ENCODE peak calls at places on chromosome 9, in eight cellular contexts. One of them, this sample, is unnamed.

GRCh38 chr9:110180713-110181434 is 27.1 kb downstream of the C9orf152 start:
- DNase-seq in mucosa of descending colon: peak
- DNase-seq in brain microvascular endothelial cell: peak
- DNase-seq in transverse colon: no peak
- DNase-seq in epithelial cell of proximal tubule: peak
- DNase-seq in endothelial cell of umbilical vein: peak
- DNase-seq in AG04449: peak
- DNase-seq in breast epithelium: no peak
- DNase-seq in this sample: peak

GRCh38 chr9:32864926-32865325 is 81.6 kb downstream of the TMEM215 start:
- DNase-seq in mucosa of descending colon: no peak
- DNase-seq in brain microvascular endothelial cell: no peak
- DNase-seq in transverse colon: no peak
- DNase-seq in epithelial cell of proximal tubule: no peak
- DNase-seq in endothelial cell of umbilical vein: no peak
- DNase-seq in AG04449: no peak
- DNase-seq in breast epithelium: no peak
- DNase-seq in this sample: no peak

GRCh38 chr9:134025606-134026541 is 593 bp downstream of the BRD3OS start:
- DNase-seq in mucosa of descending colon: peak
- DNase-seq in brain microvascular endothelial cell: peak
- DNase-seq in transverse colon: peak
- DNase-seq in epithelial cell of proximal tubule: no peak
- DNase-seq in endothelial cell of umbilical vein: peak
- DNase-seq in AG04449: no peak
- DNase-seq in breast epithelium: peak
- DNase-seq in this sample: peak

GRCh38 chr9:113564804-113565237 is 101.3 kb downstream of the RGS3 start:
- DNase-seq in mucosa of descending colon: peak
- DNase-seq in brain microvascular endothelial cell: peak
- DNase-seq in transverse colon: peak
- DNase-seq in epithelial cell of proximal tubule: no peak
- DNase-seq in endothelial cell of umbilical vein: no peak
- DNase-seq in AG04449: no peak
- DNase-seq in breast epithelium: peak
- DNase-seq in this sample: peak

GRCh38 chr9:127753556-127753955 is 18.5 kb upstream of the TOR2A start:
- DNase-seq in mucosa of descending colon: no peak
- DNase-seq in brain microvascular endothelial cell: no peak
- DNase-seq in transverse colon: no peak
- DNase-seq in epithelial cell of proximal tubule: no peak
- DNase-seq in endothelial cell of umbilical vein: no peak
- DNase-seq in AG04449: no peak
- DNase-seq in breast epithelium: no peak
- DNase-seq in this sample: no peak

GRCh38 chr9:14043491-14043890 is 270.4 kb downstream of the NFIB start:
- DNase-seq in mucosa of descending colon: no peak
- DNase-seq in brain microvascular endothelial cell: no peak
- DNase-seq in transverse colon: no peak
- DNase-seq in epithelial cell of proximal tubule: no peak
- DNase-seq in endothelial cell of umbilical vein: no peak
- DNase-seq in AG04449: no peak
- DNase-seq in breast epithelium: no peak
- DNase-seq in this sample: peak

GRCh38 chr9:95552814-95553546 is 36.2 kb upstream of the PTCH1 start:
- DNase-seq in mucosa of descending colon: no peak
- DNase-seq in brain microvascular endothelial cell: no peak
- DNase-seq in transverse colon: no peak
- DNase-seq in epithelial cell of proximal tubule: no peak
- DNase-seq in endothelial cell of umbilical vein: peak
- DNase-seq in AG04449: no peak
- DNase-seq in breast epithelium: no peak
- DNase-seq in this sample: peak

GRCh38 chr9:14311940-14312572 is 1.9 kb downstream of the NFIB start:
- DNase-seq in mucosa of descending colon: no peak
- DNase-seq in brain microvascular endothelial cell: no peak
- DNase-seq in transverse colon: no peak
- DNase-seq in epithelial cell of proximal tubule: no peak
- DNase-seq in endothelial cell of umbilical vein: peak
- DNase-seq in AG04449: no peak
- DNase-seq in breast epithelium: no peak
- DNase-seq in this sample: no peak

GRCh38 chr9:89359636-89360315 is 41.5 kb downstream of the SECISBP2 start:
- DNase-seq in mucosa of descending colon: no peak
- DNase-seq in brain microvascular endothelial cell: no peak
- DNase-seq in transverse colon: no peak
- DNase-seq in epithelial cell of proximal tubule: no peak
- DNase-seq in endothelial cell of umbilical vein: peak
- DNase-seq in AG04449: no peak
- DNase-seq in breast epithelium: no peak
- DNase-seq in this sample: no peak

GRCh38 chr9:16282216-16282615 is 588.3 kb downstream of the BNC2 start:
- DNase-seq in mucosa of descending colon: no peak
- DNase-seq in brain microvascular endothelial cell: no peak
- DNase-seq in transverse colon: no peak
- DNase-seq in epithelial cell of proximal tubule: no peak
- DNase-seq in endothelial cell of umbilical vein: no peak
- DNase-seq in AG04449: peak
- DNase-seq in breast epithelium: no peak
- DNase-seq in this sample: peak

GRCh38 chr9:134167530-134167931 is 3.2 kb upstream of the RNU6ATAC start:
- DNase-seq in mucosa of descending colon: no peak
- DNase-seq in brain microvascular endothelial cell: no peak
- DNase-seq in transverse colon: no peak
- DNase-seq in epithelial cell of proximal tubule: no peak
- DNase-seq in endothelial cell of umbilical vein: no peak
- DNase-seq in AG04449: peak
- DNase-seq in breast epithelium: no peak
- DNase-seq in this sample: peak

GRCh38 chr9:15332939-15333338 is 25.9 kb upstream of the TTC39B start:
- DNase-seq in mucosa of descending colon: peak
- DNase-seq in brain microvascular endothelial cell: no peak
- DNase-seq in transverse colon: no peak
- DNase-seq in epithelial cell of proximal tubule: no peak
- DNase-seq in endothelial cell of umbilical vein: no peak
- DNase-seq in AG04449: no peak
- DNase-seq in breast epithelium: no peak
- DNase-seq in this sample: no peak

GRCh38 chr9:133226219-133227171 is 17.4 kb upstream of the OBP2B start:
- DNase-seq in mucosa of descending colon: no peak
- DNase-seq in brain microvascular endothelial cell: no peak
- DNase-seq in transverse colon: no peak
- DNase-seq in epithelial cell of proximal tubule: no peak
- DNase-seq in endothelial cell of umbilical vein: no peak
- DNase-seq in AG04449: no peak
- DNase-seq in breast epithelium: peak
- DNase-seq in this sample: no peak

GRCh38 chr9:114460513-114461225 is 44.6 kb downstream of the WHRN start:
- DNase-seq in mucosa of descending colon: no peak
- DNase-seq in brain microvascular endothelial cell: no peak
- DNase-seq in transverse colon: no peak
- DNase-seq in epithelial cell of proximal tubule: no peak
- DNase-seq in endothelial cell of umbilical vein: no peak
- DNase-seq in AG04449: no peak
- DNase-seq in breast epithelium: no peak
- DNase-seq in this sample: no peak

GRCh38 chr9:80664327-80665210 is 1024.8 kb downstream of the TLE1 start:
- DNase-seq in mucosa of descending colon: no peak
- DNase-seq in brain microvascular endothelial cell: no peak
- DNase-seq in transverse colon: no peak
- DNase-seq in epithelial cell of proximal tubule: no peak
- DNase-seq in endothelial cell of umbilical vein: no peak
- DNase-seq in AG04449: no peak
- DNase-seq in breast epithelium: no peak
- DNase-seq in this sample: peak

DNA sequence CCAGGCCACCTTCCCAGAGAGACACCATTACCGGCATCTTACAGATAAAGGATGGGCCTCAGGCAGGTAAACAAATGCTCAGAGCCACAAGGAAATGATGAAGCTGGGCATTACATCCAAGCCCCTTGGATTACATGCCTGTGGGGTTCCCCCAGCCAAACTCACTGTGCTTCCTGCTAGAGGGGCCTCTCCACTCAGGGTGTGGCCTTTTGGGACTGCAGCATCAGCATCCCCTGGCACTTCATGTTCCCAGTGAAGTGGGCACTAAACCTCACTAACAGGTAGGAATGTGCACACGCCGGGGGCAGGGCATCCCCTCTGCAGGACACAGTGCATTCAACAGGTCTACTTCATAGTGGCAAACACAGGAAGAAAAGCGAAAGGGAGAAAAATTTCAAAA is 125.9 kb downstream of the ROR2 start:
- DNase-seq in mucosa of descending colon: no peak
- DNase-seq in brain microvascular endothelial cell: no peak
- DNase-seq in transverse colon: no peak
- DNase-seq in epithelial cell of proximal tubule: no peak
- DNase-seq in endothelial cell of umbilical vein: no peak
- DNase-seq in AG04449: no peak
- DNase-seq in breast epithelium: no peak
- DNase-seq in this sample: no peak
- H3K4me3 ChIP-seq in mucosa of descending colon: no peak
- H3K4me3 ChIP-seq in brain microvascular endothelial cell: no peak
- H3K4me3 ChIP-seq in transverse colon: no peak
- H3K4me3 ChIP-seq in epithelial cell of proximal tubule: no peak
- H3K4me3 ChIP-seq in endothelial cell of umbilical vein: no peak
- H3K4me3 ChIP-seq in AG04449: no peak
- H3K4me3 ChIP-seq in breast epithelium: no peak
- H3K4me3 ChIP-seq in this sample: no peak

GRCh38 chr9:71270554-71270953 is 149.1 kb upstream of the TRPM3 start:
- DNase-seq in mucosa of descending colon: no peak
- DNase-seq in brain microvascular endothelial cell: no peak
- DNase-seq in transverse colon: no peak
- DNase-seq in epithelial cell of proximal tubule: no peak
- DNase-seq in endothelial cell of umbilical vein: no peak
- DNase-seq in AG04449: no peak
- DNase-seq in breast epithelium: no peak
- DNase-seq in this sample: no peak

GRCh38 chr9:71269859-71270258 is 148.4 kb upstream of the TRPM3 start:
- DNase-seq in mucosa of descending colon: no peak
- DNase-seq in brain microvascular endothelial cell: no peak
- DNase-seq in transverse colon: no peak
- DNase-seq in epithelial cell of proximal tubule: no peak
- DNase-seq in endothelial cell of umbilical vein: no peak
- DNase-seq in AG04449: no peak
- DNase-seq in breast epithelium: no peak
- DNase-seq in this sample: no peak

GRCh38 chr9:71268871-71269640 is 147.6 kb upstream of the TRPM3 start:
- DNase-seq in mucosa of descending colon: no peak
- DNase-seq in brain microvascular endothelial cell: no peak
- DNase-seq in transverse colon: no peak
- DNase-seq in epithelial cell of proximal tubule: peak
- DNase-seq in endothelial cell of umbilical vein: no peak
- DNase-seq in AG04449: no peak
- DNase-seq in breast epithelium: no peak
- DNase-seq in this sample: no peak

GRCh38 chr9:71271602-71272001 is 150.2 kb upstream of the TRPM3 start:
- DNase-seq in mucosa of descending colon: no peak
- DNase-seq in brain microvascular endothelial cell: no peak
- DNase-seq in transverse colon: no peak
- DNase-seq in epithelial cell of proximal tubule: no peak
- DNase-seq in endothelial cell of umbilical vein: no peak
- DNase-seq in AG04449: no peak
- DNase-seq in breast epithelium: no peak
- DNase-seq in this sample: no peak

GRCh38 chr9:71273613-71274012 is 152.2 kb upstream of the TRPM3 start:
- DNase-seq in mucosa of descending colon: no peak
- DNase-seq in brain microvascular endothelial cell: no peak
- DNase-seq in transverse colon: no peak
- DNase-seq in epithelial cell of proximal tubule: no peak
- DNase-seq in endothelial cell of umbilical vein: no peak
- DNase-seq in AG04449: no peak
- DNase-seq in breast epithelium: no peak
- DNase-seq in this sample: no peak
- TF ChIP-seq CTCF in mucosa of descending colon: no peak
- TF ChIP-seq CTCF in brain microvascular endothelial cell: no peak
- TF ChIP-seq CTCF in transverse colon: no peak
- TF ChIP-seq CTCF in epithelial cell of proximal tubule: no peak
- TF ChIP-seq CTCF in endothelial cell of umbilical vein: no peak
- TF ChIP-seq CTCF in AG04449: no peak
- TF ChIP-seq CTCF in breast epithelium: no peak
- TF ChIP-seq CTCF in this sample: no peak

DNA sequence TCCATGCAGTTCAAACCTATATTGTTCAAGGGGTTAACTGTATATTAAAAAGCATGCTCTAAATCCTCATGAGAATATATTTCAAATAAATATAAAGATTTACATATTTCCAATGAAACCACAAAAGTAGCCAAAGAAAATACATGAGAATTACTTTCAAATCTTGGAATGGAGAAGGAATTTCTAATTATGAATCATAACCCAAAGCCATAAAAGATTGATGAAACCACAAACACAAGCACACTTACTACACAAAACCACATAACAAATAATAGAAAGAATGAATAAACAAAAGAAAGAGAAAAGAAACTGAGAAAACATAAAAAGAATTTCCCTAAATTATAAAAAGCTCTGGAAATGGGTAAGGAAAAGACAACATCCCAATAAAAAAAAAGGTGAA is 16.0 kb downstream of the ERP44 start:
- DNase-seq in mucosa of descending colon: no peak
- DNase-seq in brain microvascular endothelial cell: no peak
- DNase-seq in transverse colon: no peak
- DNase-seq in epithelial cell of proximal tubule: no peak
- DNase-seq in endothelial cell of umbilical vein: no peak
- DNase-seq in AG04449: peak
- DNase-seq in breast epithelium: no peak
- DNase-seq in this sample: peak
- H3K4me3 ChIP-seq in mucosa of descending colon: no peak
- H3K4me3 ChIP-seq in brain microvascular endothelial cell: no peak
- H3K4me3 ChIP-seq in transverse colon: no peak
- H3K4me3 ChIP-seq in epithelial cell of proximal tubule: no peak
- H3K4me3 ChIP-seq in endothelial cell of umbilical vein: no peak
- H3K4me3 ChIP-seq in AG04449: no peak
- H3K4me3 ChIP-seq in breast epithelium: no peak
- H3K4me3 ChIP-seq in this sample: no peak

GRCh38 chr9:98208635-98209034 is 16.2 kb upstream of the CORO2A start:
- DNase-seq in mucosa of descending colon: no peak
- DNase-seq in brain microvascular endothelial cell: no peak
- DNase-seq in transverse colon: no peak
- DNase-seq in epithelial cell of proximal tubule: no peak
- DNase-seq in endothelial cell of umbilical vein: no peak
- DNase-seq in AG04449: no peak
- DNase-seq in breast epithelium: no peak
- DNase-seq in this sample: no peak

GRCh38 chr9:98210435-98210834 is 18.0 kb upstream of the CORO2A start:
- DNase-seq in mucosa of descending colon: no peak
- DNase-seq in brain microvascular endothelial cell: no peak
- DNase-seq in transverse colon: no peak
- DNase-seq in epithelial cell of proximal tubule: no peak
- DNase-seq in endothelial cell of umbilical vein: no peak
- DNase-seq in AG04449: no peak
- DNase-seq in breast epithelium: no peak
- DNase-seq in this sample: no peak

GRCh38 chr9:98209530-98209929 is 17.1 kb upstream of the CORO2A start:
- DNase-seq in mucosa of descending colon: no peak
- DNase-seq in brain microvascular endothelial cell: no peak
- DNase-seq in transverse colon: no peak
- DNase-seq in epithelial cell of proximal tubule: no peak
- DNase-seq in endothelial cell of umbilical vein: no peak
- DNase-seq in AG04449: no peak
- DNase-seq in breast epithelium: no peak
- DNase-seq in this sample: no peak

GRCh38 chr9:98206754-98207153 is 14.3 kb upstream of the CORO2A start:
- DNase-seq in mucosa of descending colon: no peak
- DNase-seq in brain microvascular endothelial cell: no peak
- DNase-seq in transverse colon: no peak
- DNase-seq in epithelial cell of proximal tubule: no peak
- DNase-seq in endothelial cell of umbilical vein: no peak
- DNase-seq in AG04449: no peak
- DNase-seq in breast epithelium: no peak
- DNase-seq in this sample: no peak

GRCh38 chr9:98207606-98208005 is 15.2 kb upstream of the CORO2A start:
- DNase-seq in mucosa of descending colon: no peak
- DNase-seq in brain microvascular endothelial cell: no peak
- DNase-seq in transverse colon: no peak
- DNase-seq in epithelial cell of proximal tubule: no peak
- DNase-seq in endothelial cell of umbilical vein: no peak
- DNase-seq in AG04449: no peak
- DNase-seq in breast epithelium: no peak
- DNase-seq in this sample: no peak
- TF ChIP-seq CTCF in mucosa of descending colon: no peak
- TF ChIP-seq CTCF in brain microvascular endothelial cell: no peak
- TF ChIP-seq CTCF in transverse colon: no peak
- TF ChIP-seq CTCF in epithelial cell of proximal tubule: no peak
- TF ChIP-seq CTCF in endothelial cell of umbilical vein: no peak
- TF ChIP-seq CTCF in AG04449: peak
- TF ChIP-seq CTCF in breast epithelium: no peak
- TF ChIP-seq CTCF in this sample: no peak

This sample was measured in fibroblast of pulmonary artery.